ENCODE peak calls at places on chromosomes 2 and 18, in six cellular contexts. T, K, N, P, Q and D are unnamed samples.

GRCh38 chr2:216696321-216696720 is 972 bp upstream of the IGFBP5 start:
- DNase-seq in T (no peak), K (no peak), N (no peak), P (no peak), Q (no peak), D (no peak)

GRCh38 chr2:217853301-217853881 is 149.4 kb downstream of the TNS1 start:
- DNase-seq in T (no peak), K (peak), N (no peak), P (no peak), Q (no peak), D (no peak)

GRCh38 chr2:169585673-169586072 is 1.5 kb downstream of the PPIG start:
- DNase-seq in T (no peak), K (no peak), N (no peak), P (no peak), Q (no peak), D (no peak)

GRCh38 chr2:183219853-183220252 is 95.6 kb downstream of the NUP35 start:
- DNase-seq in T (no peak), K (no peak), N (no peak), P (no peak), Q (no peak), D (no peak)

GRCh38 chr2:101146535-101146934 is 4.6 kb downstream of the TBC1D8 start:
- DNase-seq in T (no peak), K (no peak), N (no peak), P (no peak), Q (no peak), D (no peak)

GRCh38 chr2:6358985-6359384 is 506.7 kb downstream of the CMPK2 start:
- DNase-seq in T (no peak), K (no peak), N (no peak), P (no peak), Q (no peak), D (no peak)

GRCh38 chr2:128623776-128624424 is 305.2 kb upstream of the HS6ST1 start:
- DNase-seq in T (no peak), K (no peak), N (peak), P (no peak), Q (no peak), D (no peak)

GRCh38 chr2:215614296-215614695 is 178.4 kb upstream of the FN1 start:
- DNase-seq in T (no peak), K (no peak), N (no peak), P (no peak), Q (no peak), D (no peak)

GRCh38 chr2:47437287-47437686 is 34.3 kb downstream of the MSH2 start:
- DNase-seq in T (no peak), K (no peak), N (no peak), P (peak), Q (no peak), D (no peak)

GRCh38 chr2:159775006-159775405 is 23.0 kb downstream of the CD302 start:
- DNase-seq in T (no peak), K (no peak), N (no peak), P (no peak), Q (no peak), D (no peak)

GRCh38 chr2:25247792-25248512 is 79.6 kb upstream of the POMC start:
- DNase-seq in T (no peak), K (no peak), N (no peak), P (no peak), Q (no peak), D (no peak)

GRCh38 chr2:180662555-180662954 is 317.9 kb upstream of the UBE2E3 start:
- DNase-seq in T (no peak), K (no peak), N (no peak), P (no peak), Q (no peak), D (no peak)

GRCh38 chr18:79749251-79750191 is 48.2 kb upstream of the KCNG2 start:
- DNase-seq in T (no peak), K (peak), N (no peak), P (no peak), Q (peak), D (no peak)

GRCh38 chr2:100211517-100211916 is 69.1 kb upstream of the AFF3 start:
- DNase-seq in T (no peak), K (no peak), N (peak), P (no peak), Q (no peak), D (no peak)

GRCh38 chr2:64952896-64953482 is 36.2 kb upstream of the SLC1A4 start:
- DNase-seq in T (no peak), K (no peak), N (no peak), P (no peak), Q (no peak), D (no peak)

GRCh38 chr18:37553633-37554398 is 11.8 kb downstream of the CELF4 start:
- DNase-seq in T (no peak), K (no peak), N (no peak), P (peak), Q (peak), D (no peak)
- TF ChIP-seq CTCF in T (no peak), K (no peak), N (peak), P (peak), Q (no peak), D (no peak)

GRCh38 chr2:165576409-165576808 is 106.9 kb downstream of the CSRNP3 start:
- DNase-seq in T (no peak), K (no peak), N (no peak), P (no peak), Q (no peak), D (no peak)
- H3K27ac ChIP-seq in T (no peak), K (no peak), N (no peak), P (no peak), Q (no peak), D (no peak)

GRCh38 chr2:144515425-144515693 is 4.6 kb downstream of the ZEB2 start:
- DNase-seq in T (no peak), K (no peak), N (no peak), P (no peak), Q (no peak), D (no peak)

GRCh38 chr2:144516417-144516980 is 3.4 kb downstream of the ZEB2 start:
- DNase-seq in T (no peak), K (no peak), N (no peak), P (peak), Q (peak), D (no peak)

GRCh38 chr2:144516981-144517824 is 2.7 kb downstream of the ZEB2 start:
- DNase-seq in T (no peak), K (peak), N (peak), P (peak), Q (peak), D (peak)

GRCh38 chr2:144514731-144515424 is 5.0 kb downstream of the ZEB2 start:
- DNase-seq in T (no peak), K (no peak), N (no peak), P (peak), Q (no peak), D (no peak)

DNA sequence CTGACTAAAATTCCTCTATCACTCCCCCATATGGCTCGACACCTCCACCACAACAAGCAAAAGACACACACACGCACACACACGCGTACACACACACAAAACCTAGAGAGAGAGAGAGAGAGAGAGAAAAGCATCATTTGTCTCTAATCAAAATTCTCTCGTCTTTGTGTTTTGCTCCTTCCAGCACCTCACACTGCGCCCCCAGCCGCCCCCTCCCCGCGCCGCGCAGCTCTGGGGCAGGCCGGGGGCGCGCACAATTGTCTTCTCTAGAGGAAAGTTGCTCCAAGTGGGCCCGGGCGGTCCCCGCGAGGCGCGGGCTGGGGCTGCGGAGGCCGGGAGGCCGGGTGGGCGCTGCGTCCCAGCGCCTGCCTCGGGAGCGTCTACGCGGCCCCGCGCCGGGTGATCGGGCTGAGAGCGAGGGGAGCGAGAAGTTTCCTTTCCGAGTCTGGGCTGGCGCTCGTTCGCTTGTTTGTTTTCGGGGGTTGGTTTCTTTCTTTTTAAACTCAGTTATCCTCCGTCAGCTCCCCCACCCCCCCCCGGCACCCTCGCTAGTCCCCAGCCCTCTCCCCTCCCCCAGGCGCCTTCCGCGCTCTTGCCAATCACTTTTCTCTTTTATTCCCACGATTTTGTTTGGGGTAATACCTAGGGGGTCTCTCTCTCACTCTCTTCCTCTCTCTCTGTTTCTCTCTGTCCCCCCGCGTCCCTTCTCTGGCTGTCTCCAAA is 4.1 kb downstream of the ZEB2 start:
- DNase-seq in T (no peak), K (no peak), N (no peak), P (peak), Q (peak), D (peak)
- TF ChIP-seq POLR2AphosphoS5 in T (no peak), K (no peak), N (peak), P (no peak), Q (no peak), D (no peak)

GRCh38 chr18:24111936-24112335 is 26.9 kb upstream of the CABYR start:
- DNase-seq in T (no peak), K (no peak), N (no peak), P (no peak), Q (no peak), D (no peak)
- TF ChIP-seq CTCF in T (no peak), K (no peak), N (no peak), P (peak), Q (no peak), D (no peak)

GRCh38 chr2:240994161-240994896 is 4.1 kb upstream of the SNED1 start:
- DNase-seq in T (no peak), K (peak), N (no peak), P (no peak), Q (peak), D (peak)
- H3K27ac ChIP-seq in T (no peak), K (no peak), N (no peak), P (no peak), Q (no peak), D (no peak)

GRCh38 chr2:197908940-197909339 is 104.5 kb downstream of the PLCL1 start:
- DNase-seq in T (no peak), K (no peak), N (no peak), P (no peak), Q (no peak), D (no peak)

GRCh38 chr2:197908191-197908590 is 103.8 kb downstream of the PLCL1 start:
- DNase-seq in T (no peak), K (no peak), N (no peak), P (no peak), Q (no peak), D (no peak)

GRCh38 chr2:197909377-197909776 is 105.0 kb downstream of the PLCL1 start:
- DNase-seq in T (no peak), K (no peak), N (no peak), P (no peak), Q (no peak), D (no peak)

GRCh38 chr2:197904446-197904845 is 100.1 kb downstream of the PLCL1 start:
- DNase-seq in T (no peak), K (no peak), N (no peak), P (no peak), Q (no peak), D (no peak)
- TF ChIP-seq POLR2AphosphoS5 in T (no peak), K (no peak), N (peak), P (no peak), Q (no peak), D (no peak)

GRCh38 chr2:31688282-31688681 is 107.5 kb upstream of the SRD5A2 start:
- DNase-seq in T (no peak), K (no peak), N (no peak), P (peak), Q (no peak), D (no peak)
- TF ChIP-seq CTCF in T (no peak), K (no peak), N (peak), P (peak), Q (no peak), D (no peak)

DNA sequence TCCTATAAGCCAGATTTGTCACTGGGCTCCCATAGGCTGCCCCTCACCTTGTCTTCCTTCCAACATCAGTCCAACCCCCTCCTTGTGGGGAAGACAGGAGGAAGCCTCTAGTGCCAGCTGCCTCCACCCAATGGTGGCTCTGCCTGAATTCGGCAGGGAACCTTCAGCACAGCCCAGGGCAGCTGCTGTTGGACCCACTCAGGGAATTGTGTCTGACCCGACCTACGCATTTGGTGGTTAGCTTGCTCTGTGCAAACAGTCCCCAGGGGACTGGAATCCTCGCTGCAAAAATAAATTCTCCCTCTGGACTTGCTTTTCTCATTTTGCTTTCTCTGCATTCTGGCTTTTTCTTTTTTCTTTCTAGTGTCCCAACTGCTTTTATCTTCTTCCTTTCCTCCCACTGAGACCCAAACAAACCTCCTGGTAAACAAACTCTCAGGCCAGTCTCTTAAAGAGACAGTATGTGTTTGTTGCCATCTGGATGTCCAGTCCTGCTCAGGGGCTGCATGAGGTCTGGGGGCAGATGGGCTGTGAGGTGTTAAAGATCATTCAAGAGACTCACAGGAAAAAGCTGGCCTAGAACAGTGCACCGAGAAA is 137.7 kb upstream of the HAAO start:
- DNase-seq in T (no peak), K (no peak), N (no peak), P (peak), Q (no peak), D (no peak)
- H3K27ac ChIP-seq in T (peak), K (peak), N (peak), P (no peak), Q (peak), D (peak)

GRCh38 chr2:190651413-190651812 is 2.5 kb downstream of the NAB1 start:
- DNase-seq in T (no peak), K (no peak), N (no peak), P (no peak), Q (no peak), D (no peak)

GRCh38 chr2:190646780-190647626 is 1.9 kb upstream of the NAB1 start:
- DNase-seq in T (no peak), K (no peak), N (no peak), P (no peak), Q (no peak), D (no peak)

GRCh38 chr2:190648289-190649034 is 421 bp upstream of the NAB1 start:
- DNase-seq in T (peak), K (peak), N (peak), P (peak), Q (peak), D (peak)

GRCh38 chr2:190649035-190649797 is at the start of gene NAB1:
- DNase-seq in T (peak), K (peak), N (peak), P (peak), Q (peak), D (peak)

DNA sequence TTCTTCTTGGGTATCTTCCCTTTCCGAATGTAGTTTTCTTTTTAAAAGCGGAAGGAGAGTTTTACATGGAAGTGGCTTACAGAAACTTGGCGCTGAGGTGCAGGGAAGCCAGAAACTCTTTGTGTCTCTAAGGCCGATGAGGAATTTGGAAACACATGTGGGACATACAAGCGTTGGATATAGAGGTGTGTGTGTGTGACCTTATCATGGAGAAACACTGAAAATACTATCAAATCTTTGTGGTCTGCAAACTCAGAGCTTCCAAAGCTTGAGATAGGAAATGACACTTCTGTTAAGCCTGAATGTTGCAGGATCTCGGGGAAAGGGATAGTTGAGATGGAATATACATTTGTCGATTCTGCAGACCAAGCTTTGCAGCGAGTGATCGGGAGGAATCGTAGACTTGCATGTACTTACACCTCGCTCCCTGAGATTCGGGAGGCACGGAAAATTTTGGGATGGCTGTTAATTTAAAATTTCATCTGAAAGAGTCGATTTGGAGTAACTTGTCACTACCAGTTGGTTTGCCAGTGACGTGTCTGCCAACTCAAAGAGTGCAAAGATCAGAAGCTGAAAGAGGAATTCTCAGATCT is 1.0 kb downstream of the NAB1 start:
- DNase-seq in T (no peak), K (no peak), N (peak), P (peak), Q (no peak), D (no peak)
- TF ChIP-seq POLR2AphosphoS5 in T (no peak), K (no peak), N (no peak), P (no peak), Q (no peak), D (no peak)